ENCODE peak calls at places on chromosome 14, in six cellular contexts. G is K562, Q is GM12892, R is HepG2, B is GM12878, Y is GM12891. H is an unnamed sample.

GRCh38 chr14:77053046-77053841 is 24.7 kb upstream of the IRF2BPL start:
- DNase-seq in G (peak; percentile 72), B (no peak), Y (peak; percentile 81), R (peak; percentile 70), Q (peak; percentile 83), H (peak; percentile 93)

GRCh38 chr14:89351364-89351957 is 65.6 kb downstream of the FOXN3 start:
- DNase-seq in Y (peak; percentile 34), R (peak; percentile 98), G (no peak), B (peak; percentile 54), Q (peak; percentile 41), H (no peak)

GRCh38 chr14:89259951-89260350 is 157.1 kb downstream of the FOXN3 start:
- DNase-seq in B (no peak), Q (no peak), G (no peak), Y (no peak), R (no peak), H (no peak)

GRCh38 chr14:75025082-75025481 is 22.4 kb downstream of the EIF2B2 start:
- DNase-seq in B (no peak), G (no peak), R (no peak), Y (no peak), Q (no peak), H (no peak)

GRCh38 chr14:91987192-91987591 is 39.7 kb upstream of the FBLN5 start:
- DNase-seq in Y (no peak), B (no peak), Q (no peak), G (no peak), R (no peak), H (no peak)

GRCh38 chr14:100866666-100867630 is 36.6 kb downstream of the RTL1 start:
- DNase-seq in G (no peak), R (no peak), B (no peak), Y (no peak), Q (no peak), H (no peak)

GRCh38 chr14:25869854-25870253 is 728.0 kb downstream of the NOVA1 start:
- DNase-seq in Q (no peak), Y (no peak), G (no peak), B (no peak), R (no peak), H (no peak)

GRCh38 chr14:101560534-101561113 is 671 bp upstream of the DIO3 start:
- DNase-seq in B (no peak), Q (no peak), Y (no peak), R (no peak), G (no peak), H (no peak)

GRCh38 chr14:71403673-71404072 is 496.4 kb downstream of the PCNX1 start:
- DNase-seq in R (peak; percentile 39), G (no peak), Q (no peak), Y (no peak), B (peak; percentile 42), H (peak; percentile 47)

GRCh38 chr14:42269234-42269633 is 662.6 kb downstream of the LRFN5 start:
- DNase-seq in G (no peak), R (no peak), Q (no peak), Y (no peak), B (no peak), H (no peak)

GRCh38 chr14:63180017-63180416 is 24.2 kb upstream of the RHOJ start:
- DNase-seq in Y (no peak), G (no peak), Q (no peak), R (no peak), B (no peak), H (no peak)

GRCh38 chr14:100067971-100068959 is 3.0 kb downstream of the EVL start:
- DNase-seq in G (peak; percentile 72), Y (no peak), Q (no peak), B (peak; percentile 89), R (no peak), H (no peak)

GRCh38 chr14:100586520-100587247 is 533 bp downstream of the BEGAIN start:
- DNase-seq in G (no peak), Q (no peak), Y (no peak), R (no peak), B (no peak), H (peak; percentile 91)

GRCh38 chr14:101475468-101476257 is 85.6 kb upstream of the DIO3 start:
- DNase-seq in B (no peak), Q (no peak), R (peak; percentile 29), G (no peak), Y (no peak), H (no peak)

GRCh38 chr14:104438166-104438887 is 141.2 kb upstream of the C14orf180 start:
- DNase-seq in Q (no peak), B (no peak), Y (no peak), R (no peak), G (no peak), H (peak; percentile 22)

GRCh38 chr14:103879570-103880333 is 32.4 kb upstream of the PPP1R13B start:
- DNase-seq in B (no peak), Y (no peak), G (peak; percentile 25), Q (no peak), R (peak; percentile 97), H (peak; percentile 51)

GRCh38 chr14:59481407-59482119 is 2.6 kb downstream of the L3HYPDH start:
- DNase-seq in Y (no peak), G (no peak), B (no peak), R (peak; percentile 18), Q (no peak), H (no peak)

GRCh38 chr14:76880432-76880831 is 54.2 kb downstream of the LRRC74A start:
- DNase-seq in Y (no peak), B (no peak), Q (no peak), G (no peak), R (no peak), H (no peak)

GRCh38 chr14:76772300-76773187 is 11.3 kb downstream of the VASH1 start:
- DNase-seq in Q (no peak), R (no peak), G (peak; percentile 78), B (no peak), Y (no peak), H (no peak)

GRCh38 chr14:92906823-92907222 is 16.1 kb upstream of the CHGA start:
- DNase-seq in Y (no peak), B (no peak), G (no peak), R (peak; percentile 36), Q (no peak), H (peak; percentile 75)

GRCh38 chr14:70962935-70963334 is 55.7 kb downstream of the PCNX1 start:
- DNase-seq in R (no peak), Y (no peak), B (no peak), G (no peak), Q (no peak), H (no peak)

GRCh38 chr14:100025111-100025510 is 40.1 kb upstream of the EVL start:
- DNase-seq in Q (peak; percentile 25), R (peak; percentile 35), B (no peak), G (peak; percentile 52), Y (peak; percentile 25), H (peak; percentile 56)

GRCh38 chr14:81176224-81176623 is 44.5 kb downstream of the GTF2A1 start:
- DNase-seq in B (no peak), Y (no peak), R (no peak), G (no peak), Q (no peak), H (no peak)

GRCh38 chr14:22489247-22489551 is 99.8 kb downstream of the DAD1 start:
- DNase-seq in Q (no peak), B (no peak), G (no peak), Y (no peak), R (no peak), H (no peak)

GRCh38 chr14:105433161-105433605 is 13.6 kb downstream of the MTA1 start:
- DNase-seq in R (no peak), Y (no peak), B (no peak), G (no peak), Q (no peak), H (no peak)

DNA sequence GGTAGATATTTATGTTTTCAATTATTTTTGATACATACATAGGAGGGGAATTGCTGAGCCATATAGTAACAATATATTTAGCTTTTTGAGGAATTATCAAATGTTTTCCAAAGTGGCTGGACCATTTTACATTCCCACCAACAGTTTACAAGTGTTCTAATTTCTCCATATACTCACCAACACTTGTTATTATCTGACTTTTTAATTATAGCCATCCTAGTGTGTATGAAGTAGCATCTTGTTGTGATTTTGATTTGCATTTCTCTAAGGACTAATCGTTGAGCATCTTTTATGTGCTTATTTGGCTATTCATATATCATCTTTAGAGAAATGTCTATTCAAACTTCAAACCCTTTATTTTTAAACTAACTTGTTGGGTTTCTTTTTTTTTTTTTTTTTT is 17.2 kb upstream of the HECTD1 start:
- DNase-seq in Q (no peak), Y (no peak), G (no peak), B (no peak), R (no peak), H (no peak)
- TF ChIP-seq TAF1 in Q (no peak), Y (no peak), G (no peak), B (no peak), R (no peak), H (no peak)

GRCh38 chr14:53034036-53034435 is 83.2 kb upstream of the FERMT2 start:
- DNase-seq in G (no peak), Y (no peak), R (no peak), B (no peak), Q (no peak), H (no peak)

GRCh38 chr14:53034688-53035087 is 83.8 kb upstream of the FERMT2 start:
- DNase-seq in B (no peak), G (no peak), Y (no peak), Q (no peak), R (no peak), H (no peak)

GRCh38 chr14:53035336-53035735 is 84.5 kb upstream of the FERMT2 start:
- DNase-seq in B (no peak), G (no peak), Y (no peak), R (no peak), Q (no peak), H (no peak)

GRCh38 chr14:53032838-53033390 is 82.1 kb upstream of the FERMT2 start:
- DNase-seq in G (no peak), Q (no peak), B (no peak), R (peak; percentile 17), Y (no peak), H (no peak)

GRCh38 chr14:53032161-53032803 is 81.4 kb upstream of the FERMT2 start:
- DNase-seq in Y (no peak), G (no peak), R (peak; percentile 69), B (no peak), Q (no peak), H (no peak)
- TF ChIP-seq TAF1 in Y (no peak), G (no peak), R (no peak), B (no peak), Q (no peak), H (no peak)

GRCh38 chr14:83294941-83295340 is 1761.3 kb upstream of the SEL1L start:
- DNase-seq in R (no peak), B (no peak), Q (no peak), G (no peak), Y (no peak), H (no peak)
- TF ChIP-seq TAF1 in R (no peak), B (no peak), Q (no peak), G (no peak), Y (no peak), H (no peak)

GRCh38 chr14:65238456-65238855 is 136.1 kb upstream of the MAX start:
- DNase-seq in R (peak; percentile 85), Q (no peak), G (no peak), B (no peak), Y (no peak), H (no peak)

GRCh38 chr14:65231286-65231980 is 129.1 kb upstream of the MAX start:
- DNase-seq in R (peak; percentile 76), Y (no peak), Q (no peak), G (no peak), B (no peak), H (no peak)

GRCh38 chr14:65237023-65237814 is 134.9 kb upstream of the MAX start:
- DNase-seq in Q (no peak), R (no peak), B (no peak), Y (no peak), G (no peak), H (no peak)

GRCh38 chr14:65237956-65238355 is 135.6 kb upstream of the MAX start:
- DNase-seq in R (peak; percentile 84), G (no peak), B (no peak), Q (no peak), Y (no peak), H (no peak)

GRCh38 chr14:65234752-65235361 is 132.5 kb upstream of the MAX start:
- DNase-seq in G (no peak), R (no peak), Y (no peak), Q (no peak), B (no peak), H (no peak)
- TF ChIP-seq TAF1 in G (no peak), R (no peak), Y (no peak), Q (no peak), B (no peak), H (no peak)